ENCODE peak calls at places on chromosomes 13 and 19, in eight cellular contexts. Y is heart left ventricle, M is sigmoid colon, J is cardiac muscle cell, Z is stomach, P is GM06990, D is osteoblast, A is bronchial epithelial cell. T is an unnamed sample. For H3K36me3, the result is how much of the 10 kb centered on the place peaks cover.

GRCh38 chr19:14349426-14349825 is 31.8 kb upstream of the ADGRE5 start:
- DNase-seq in A (no peak), P (no peak), Y (no peak), J (no peak), M (no peak), D (no peak), Z (no peak), T (no peak)

GRCh38 chr19:40567750-40568494 is 8.8 kb upstream of the SHKBP1 start:
- DNase-seq in M (no peak), J (no peak), D (peak), P (no peak), Y (no peak), A (no peak), Z (no peak), T (no peak)

GRCh38 chr19:1422360-1422759 is 15.0 kb downstream of the DAZAP1 start:
- DNase-seq in A (no peak), Y (no peak), M (no peak), J (no peak), D (no peak), Z (no peak), P (no peak), T (no peak)

GRCh38 chr19:18218600-18218999 is 7.6 kb downstream of the PDE4C start:
- DNase-seq in A (no peak), M (no peak), D (peak), Z (no peak), P (no peak), Y (no peak), J (no peak), T (no peak)

GRCh38 chr19:10862561-10863106 is 8.7 kb upstream of the CARM1 start:
- DNase-seq in A (no peak), Z (no peak), D (peak), J (no peak), P (no peak), M (no peak), Y (no peak), T (no peak)

GRCh38 chr19:35903550-35904179 is 1.3 kb downstream of the HCST start:
- DNase-seq in M (peak), P (peak), Y (peak), J (peak), A (peak), D (peak), Z (peak), T (peak)

GRCh38 chr19:31145909-31146453 is 203.3 kb downstream of the TSHZ3 start:
- DNase-seq in Y (no peak), A (no peak), D (peak), Z (no peak), J (no peak), P (no peak), M (no peak), T (no peak)

GRCh38 chr19:47765522-47766358 is 12.8 kb upstream of the SELENOW start:
- DNase-seq in D (peak), J (peak), Z (peak), A (peak), P (no peak), M (peak), Y (peak), T (peak)

GRCh38 chr19:17415107-17415506 is 4.7 kb upstream of the MVB12A start:
- DNase-seq in P (no peak), Z (no peak), A (no peak), J (peak), D (no peak), M (no peak), Y (no peak), T (no peak)

GRCh38 chr19:1354496-1355257 is 29.0 kb upstream of the NDUFS7 start:
- DNase-seq in J (peak), M (peak), Y (peak), A (peak), Z (peak), P (peak), D (peak), T (peak)

GRCh38 chr13:79692846-79693245 is 211.9 kb downstream of the NDFIP2 start:
- DNase-seq in Y (no peak), P (no peak), Z (no peak), D (no peak), A (no peak), M (no peak), J (no peak), T (no peak)

GRCh38 chr13:111542530-111543341 is 222.3 kb downstream of the TEX29 start:
- DNase-seq in P (no peak), Z (no peak), A (no peak), D (no peak), J (no peak), M (no peak), Y (no peak), T (no peak)

GRCh38 chr13:98405107-98405571 is 171.8 kb downstream of the STK24 start:
- DNase-seq in M (no peak), A (no peak), Z (no peak), P (no peak), J (peak), D (no peak), Y (no peak), T (no peak)

DNA sequence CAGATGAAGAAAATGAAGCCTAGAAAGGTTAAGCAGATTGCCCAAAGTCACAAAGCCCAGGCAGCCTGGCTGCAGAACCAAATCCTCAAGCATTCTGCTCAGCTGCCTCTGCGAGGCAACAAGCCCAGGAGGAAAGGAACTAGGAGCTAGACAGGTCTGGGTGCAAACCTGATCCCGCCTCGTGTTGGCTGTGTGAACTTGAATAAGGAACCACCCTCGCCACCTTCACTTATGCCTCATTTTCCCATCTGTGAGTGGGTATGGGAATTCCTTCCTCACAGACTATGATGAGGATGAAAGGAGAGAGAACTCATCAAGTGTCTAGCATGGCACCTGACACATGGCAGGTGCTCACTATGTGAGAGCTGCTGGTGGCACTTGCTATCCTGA is 6.6 kb downstream of the SMG9 start:
- DNase-seq in A (no peak), Z (no peak), M (no peak), J (no peak), Y (no peak), P (no peak), D (peak), T (no peak)
- H3K36me3 ChIP-seq in A (under half), Z (half or more), M (half or more), J (under half), Y (half or more), P (under half), D (half or more), T (under half)

DNA sequence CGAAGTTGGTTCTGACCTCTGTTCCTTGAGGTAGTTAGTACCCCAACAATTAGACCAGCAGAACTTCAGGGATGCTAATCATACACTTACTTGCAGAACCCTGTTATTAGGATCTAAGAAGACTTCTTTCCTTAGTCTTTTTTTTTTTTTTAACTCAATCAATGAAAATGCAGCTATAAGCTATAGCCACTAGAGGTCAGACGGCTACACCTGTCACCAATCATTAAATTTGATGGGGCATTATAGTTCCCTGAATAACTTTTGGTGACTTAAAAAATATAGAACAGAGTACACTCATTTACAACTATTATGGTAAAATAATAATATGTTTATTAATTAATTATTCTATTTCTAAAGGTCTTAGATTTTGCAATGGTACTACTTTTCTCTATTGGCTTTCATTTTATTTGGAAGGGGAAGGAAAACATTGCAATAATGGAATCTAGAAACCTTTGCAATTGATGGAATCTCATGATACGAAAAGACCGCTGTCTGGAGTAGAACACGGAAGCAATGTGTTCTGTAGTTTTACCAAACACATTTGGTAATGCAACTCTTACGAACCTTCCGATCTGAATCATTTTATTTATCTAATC is 483.2 kb downstream of the DIAPH3 start:
- DNase-seq in P (no peak), J (peak), A (peak), Z (no peak), Y (no peak), D (peak), M (no peak), T (no peak)
- TF ChIP-seq CTCF in P (peak), J (peak), A (peak), Z (no peak), Y (peak), D (peak), M (peak), T (peak)

GRCh38 chr19:48966541-48967345 is 1.6 kb downstream of the FTL start:
- DNase-seq in A (no peak), P (no peak), Z (no peak), Y (no peak), D (peak), M (no peak), J (no peak), T (no peak)
- H3K36me3 ChIP-seq in A (under half), P (under half), Z (under half), Y (half or more), D (under half), M (under half), J (under half), T (under half)

GRCh38 chr13:101080616-101081015 is 335.7 kb downstream of the NALCN start:
- DNase-seq in Y (no peak), M (no peak), P (no peak), J (no peak), Z (no peak), D (no peak), A (no peak), T (no peak)

GRCh38 chr13:101085551-101085950 is 330.8 kb downstream of the NALCN start:
- DNase-seq in Y (no peak), P (no peak), D (no peak), J (no peak), A (no peak), M (no peak), Z (no peak), T (no peak)

GRCh38 chr13:101082441-101082840 is 333.9 kb downstream of the NALCN start:
- DNase-seq in Y (no peak), M (no peak), Z (no peak), A (no peak), P (no peak), J (no peak), D (no peak), T (no peak)
- TF ChIP-seq CTCF in Y (no peak), M (no peak), Z (no peak), A (no peak), P (no peak), J (no peak), D (no peak), T (no peak)

DNA sequence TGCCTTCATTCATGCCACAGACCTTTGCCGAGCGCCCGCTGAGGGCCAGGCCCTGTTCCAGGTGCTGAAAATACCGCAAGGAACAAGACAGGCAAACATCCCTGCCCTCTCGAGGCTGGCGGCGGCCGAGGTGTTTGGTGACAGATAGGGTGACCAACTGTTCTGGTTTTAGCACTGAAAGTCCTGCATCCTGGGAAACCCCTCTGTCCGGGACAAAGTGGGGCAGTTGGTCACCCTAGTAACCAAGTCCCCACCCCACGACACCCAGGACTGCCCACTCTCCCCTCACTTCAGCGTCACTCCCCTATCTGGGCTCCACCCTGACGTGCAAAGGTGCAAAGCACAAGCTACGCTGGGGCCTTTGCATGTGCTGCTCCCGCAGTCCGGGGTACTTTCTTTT is 17.3 kb downstream of the ZBTB7A start:
- DNase-seq in A (no peak), M (peak), P (no peak), Y (peak), J (peak), Z (peak), D (no peak), T (no peak)
- H3K36me3 ChIP-seq in A (under half), M (half or more), P (under half), Y (half or more), J (under half), Z (under half), D (under half), T (under half)

GRCh38 chr13:91384891-91385290 is 13.5 kb upstream of the GPC5 start:
- DNase-seq in D (no peak), P (no peak), Y (no peak), A (no peak), J (no peak), Z (no peak), M (no peak), T (no peak)

GRCh38 chr13:91383836-91384235 is 14.6 kb upstream of the GPC5 start:
- DNase-seq in A (no peak), Z (no peak), D (no peak), P (no peak), J (no peak), Y (no peak), M (no peak), T (no peak)

GRCh38 chr13:91381371-91381770 is 17.1 kb upstream of the GPC5 start:
- DNase-seq in P (no peak), Y (no peak), Z (no peak), D (no peak), M (no peak), A (peak), J (peak), T (no peak)
- TF ChIP-seq CTCF in P (peak), Y (peak), Z (no peak), D (peak), M (peak), A (no peak), J (peak), T (no peak)

GRCh38 chr19:38721496-38721895 is 22.8 kb downstream of the CAPN12 start:
- DNase-seq in Z (no peak), Y (no peak), D (no peak), P (no peak), A (no peak), M (no peak), J (no peak), T (no peak)

GRCh38 chr19:38718747-38719543 is 25.3 kb downstream of the CAPN12 start:
- DNase-seq in Y (peak), D (peak), J (peak), A (no peak), M (peak), Z (peak), P (no peak), T (no peak)

GRCh38 chr19:38721977-38722773 is 22.1 kb downstream of the CAPN12 start:
- DNase-seq in J (peak), M (no peak), Y (peak), A (no peak), Z (peak), D (no peak), P (no peak), T (no peak)

GRCh38 chr19:38719761-38720558 is 24.3 kb downstream of the CAPN12 start:
- DNase-seq in D (no peak), P (no peak), J (no peak), Y (no peak), M (no peak), A (no peak), Z (no peak), T (no peak)

DNA sequence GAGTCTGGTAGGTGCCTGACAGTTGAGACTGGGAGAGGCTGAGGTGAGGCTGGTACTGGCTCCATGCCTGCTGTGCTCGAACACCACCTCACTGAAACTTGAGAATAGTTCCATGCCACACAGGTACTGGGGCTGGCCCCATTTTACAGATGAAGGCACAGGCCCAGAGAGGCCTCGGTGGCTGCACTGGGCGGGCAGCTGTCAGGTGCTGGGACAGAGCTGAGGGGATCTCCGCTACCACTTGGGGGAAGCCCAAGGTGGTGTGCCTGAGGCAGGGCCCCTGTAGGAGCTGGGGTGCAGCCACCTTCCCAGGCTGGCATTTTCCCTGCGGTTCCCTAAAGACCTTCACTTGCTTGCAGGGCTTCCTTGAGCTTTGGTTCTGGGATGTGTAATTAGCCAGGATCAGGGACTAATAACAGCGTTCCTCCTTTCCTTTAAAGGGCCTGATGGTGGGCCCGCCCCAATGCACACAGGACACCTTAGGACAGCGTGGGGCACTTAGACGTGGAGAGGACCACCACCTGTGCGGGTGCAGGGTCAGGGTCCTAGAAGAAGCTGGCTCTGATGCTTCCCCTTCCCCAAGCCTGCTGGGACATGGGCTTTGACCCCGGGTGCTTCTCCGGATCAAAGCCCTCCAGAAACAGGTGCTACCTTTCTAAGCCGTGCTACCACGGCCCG is 23.6 kb downstream of the CAPN12 start:
- DNase-seq in Z (no peak), J (no peak), A (no peak), P (no peak), M (no peak), Y (no peak), D (no peak), T (no peak)
- H3K36me3 ChIP-seq in Z (half or more), J (half or more), A (half or more), P (half or more), M (half or more), Y (half or more), D (half or more), T (under half)

T was measured in CD8-positive, alpha-beta T cell.